ENCODE peak calls at places on chromosomes 4 and X, in ten cellular contexts. E, C, Z, I, Q, N, X, Y, U and W are unnamed samples.

GRCh38 chr4:70187216-70187615 is 8.3 kb upstream of the ODAM start:
- DNase-seq in E (no peak), C (no peak), Z (no peak), I (no peak), Q (no peak), N (peak; percentile 6), X (no peak), Y (no peak), U (no peak), W (no peak)

GRCh38 chr4:146113171-146113570 is 62.3 kb upstream of the LSM6 start:
- DNase-seq in E (no peak), C (no peak), Z (no peak), I (no peak), Q (no peak), N (no peak), X (no peak), Y (no peak), U (no peak), W (no peak)

GRCh38 chr4:161642708-161643107 is 521.1 kb downstream of the FSTL5 start:
- DNase-seq in E (no peak), C (no peak), Z (no peak), I (no peak), Q (no peak), N (no peak), X (no peak), Y (no peak), U (no peak), W (no peak)

GRCh38 chr4:65089666-65090065 is 580.6 kb downstream of the EPHA5 start:
- DNase-seq in E (peak; percentile 64), C (no peak), Z (peak; percentile 11), I (peak; percentile 75), Q (no peak), N (peak; percentile 51), X (no peak), Y (no peak), U (no peak), W (no peak)

GRCh38 chrX:6685489-6685888 is 150.6 kb upstream of the VCX3A start:
- DNase-seq in E (no peak), C (no peak), Z (no peak), I (no peak), Q (no peak), N (no peak), X (no peak), Y (no peak), U (no peak), W (no peak)

GRCh38 chrX:18889982-18890381 is 93.9 kb downstream of the PHKA2 start:
- DNase-seq in E (no peak), C (no peak), Z (no peak), I (no peak), Q (no peak), N (no peak), X (no peak), Y (no peak), U (no peak), W (no peak)

GRCh38 chr4:985123-985830 is 1.6 kb upstream of the IDUA start:
- DNase-seq in E (peak; percentile 84), C (no peak), Z (no peak), I (peak; percentile 32), Q (no peak), N (peak; percentile 71), X (peak; percentile 56), Y (no peak), U (peak; percentile 78), W (peak; percentile 81)

GRCh38 chr4:147312376-147313046 is 168.4 kb upstream of the EDNRA start:
- DNase-seq in E (no peak), C (no peak), Z (no peak), I (no peak), Q (no peak), N (peak; percentile 14), X (no peak), Y (no peak), U (no peak), W (no peak)

GRCh38 chr4:72846280-72847111 is 223.0 kb downstream of the COX18 start:
- DNase-seq in E (peak; percentile 90), C (no peak), Z (no peak), I (no peak), Q (no peak), N (peak; percentile 91), X (no peak), Y (no peak), U (no peak), W (no peak)

GRCh38 chr4:189409158-189409557 is 531.5 kb upstream of the FRG1 start:
- DNase-seq in E (no peak), C (no peak), Z (no peak), I (no peak), Q (no peak), N (no peak), X (no peak), Y (no peak), U (no peak), W (no peak)

GRCh38 chrX:31497086-31497485 is 425.2 kb upstream of the FTHL17 start:
- DNase-seq in E (no peak), C (no peak), Z (no peak), I (no peak), Q (no peak), N (no peak), X (no peak), Y (no peak), U (no peak), W (no peak)

GRCh38 chrX:153688900-153689590 is 1.3 kb downstream of the SLC6A8 start:
- DNase-seq in E (no peak), C (peak; percentile 67), Z (no peak), I (peak; percentile 57), Q (no peak), N (no peak), X (no peak), Y (no peak), U (no peak), W (no peak)

GRCh38 chr4:113292371-113293042 is 243.1 kb downstream of the ANK2 start:
- DNase-seq in E (no peak), C (peak; percentile 49), Z (no peak), I (no peak), Q (no peak), N (peak; percentile 72), X (no peak), Y (peak; percentile 55), U (no peak), W (peak; percentile 59)

GRCh38 chr4:1792832-1793495 is at the start of gene FGFR3:
- DNase-seq in E (peak; percentile 88), C (no peak), Z (no peak), I (peak; percentile 72), Q (no peak), N (peak; percentile 90), X (no peak), Y (no peak), U (peak; percentile 37), W (no peak)

GRCh38 chr4:69092190-69092589 is 4.1 kb upstream of the UGT2B7 start:
- DNase-seq in E (no peak), C (no peak), Z (no peak), I (no peak), Q (peak; percentile 20), N (no peak), X (no peak), Y (no peak), U (no peak), W (no peak)

GRCh38 chr4:104896623-104897296 is 249.9 kb upstream of the TET2 start:
- DNase-seq in E (no peak), C (peak; percentile 7), Z (no peak), I (no peak), Q (no peak), N (no peak), X (no peak), Y (no peak), U (no peak), W (no peak)

GRCh38 chrX:68828740-68829593 is at the start of gene EFNB1:
- DNase-seq in E (peak; percentile 97), C (peak; percentile 90), Z (peak; percentile 84), I (peak; percentile 92), Q (peak; percentile 87), N (peak; percentile 96), X (peak; percentile 82), Y (peak; percentile 93), U (peak; percentile 86), W (peak; percentile 94)

GRCh38 chrX:77597090-77597489 is 149.9 kb downstream of the FGF16 start:
- DNase-seq in E (no peak), C (no peak), Z (no peak), I (no peak), Q (no peak), N (peak; percentile 10), X (no peak), Y (no peak), U (no peak), W (no peak)

GRCh38 chr4:138669479-138670165 is 346.0 kb upstream of the NOCT start:
- DNase-seq in E (no peak), C (no peak), Z (no peak), I (no peak), Q (no peak), N (no peak), X (no peak), Y (no peak), U (no peak), W (no peak)

GRCh38 chrX:65920620-65921019 is 119.3 kb downstream of the VSIG4 start:
- DNase-seq in E (peak; percentile 54), C (no peak), Z (no peak), I (no peak), Q (peak; percentile 75), N (peak; percentile 56), X (no peak), Y (no peak), U (no peak), W (no peak)

GRCh38 chrX:153636716-153637115 is 10.3 kb upstream of the DUSP9 start:
- DNase-seq in E (no peak), C (no peak), Z (no peak), I (no peak), Q (no peak), N (no peak), X (no peak), Y (no peak), U (no peak), W (no peak)

GRCh38 chrX:41596586-41596985 is 92.2 kb upstream of the GPR34 start:
- DNase-seq in E (no peak), C (no peak), Z (no peak), I (no peak), Q (no peak), N (no peak), X (no peak), Y (no peak), U (no peak), W (no peak)

GRCh38 chr4:176123710-176124407 is 58.2 kb downstream of the WDR17 start:
- DNase-seq in E (peak; percentile 56), C (peak; percentile 9), Z (no peak), I (peak; percentile 39), Q (no peak), N (peak; percentile 75), X (no peak), Y (peak; percentile 15), U (no peak), W (no peak)

GRCh38 chrX:41956027-41956426 is 32.7 kb upstream of the CASK start:
- DNase-seq in E (peak; percentile 76), C (no peak), Z (no peak), I (peak; percentile 9), Q (no peak), N (peak; percentile 80), X (no peak), Y (no peak), U (no peak), W (no peak)

GRCh38 chr4:74330295-74330750 is 22.1 kb downstream of the EPGN start:
- DNase-seq in E (no peak), C (no peak), Z (no peak), I (no peak), Q (no peak), N (no peak), X (no peak), Y (no peak), U (no peak), W (no peak)

GRCh38 chrX:27254663-27255062 is 208.5 kb downstream of the PPP4R3C start:
- DNase-seq in E (no peak), C (no peak), Z (no peak), I (no peak), Q (no peak), N (no peak), X (no peak), Y (no peak), U (no peak), W (no peak)

GRCh38 chrX:100090931-100091330 is 319.1 kb downstream of the PCDH19 start:
- DNase-seq in E (peak; percentile 85), C (no peak), Z (no peak), I (no peak), Q (no peak), N (no peak), X (no peak), Y (no peak), U (no peak), W (no peak)

GRCh38 chrX:50721771-50722521 is 92.0 kb downstream of the SHROOM4 start:
- DNase-seq in E (no peak), C (no peak), Z (no peak), I (no peak), Q (no peak), N (peak; percentile 79), X (no peak), Y (no peak), U (no peak), W (no peak)